ENCODE peak calls at places on chromosomes 13 and 19, in five cellular contexts. G is stimulated activated CD4-positive, alpha-beta T cell treated with anti-CD3 and anti-CD28 coated beads, Interleukin-4, amount 100 ng/mL, for 48 hours; M is iPS-NIHi11; C is Caco-2; P is AG20443. B is an unnamed sample.
A peak's percentile ranks its signal among the peaks of the same experiment; 100 is the strongest.

GRCh38 chr13:47598340-47598911 is 402.6 kb downstream of the SUCLA2 start:
- DNase-seq in G (no peak), M (no peak), C (no peak), P (peak; percentile 17), B (peak; percentile 19)

GRCh38 chr19:48819366-48819816 is 8.6 kb upstream of the BCAT2 start:
- DNase-seq in G (no peak), M (peak; percentile 31), C (no peak), P (peak; percentile 89), B (no peak)

GRCh38 chr19:38649305-38650179 is 2.1 kb downstream of the ACTN4 start:
- DNase-seq in G (no peak), M (no peak), C (no peak), P (no peak), B (no peak)

GRCh38 chr13:36919833-36920611 is at the start of gene SMAD9:
- DNase-seq in G (no peak), M (peak; percentile 78), C (peak; percentile 57), P (peak; percentile 89), B (peak; percentile 85)

GRCh38 chr13:34943675-34944634 is 1.9 kb downstream of the NBEA start:
- DNase-seq in G (no peak), M (no peak), C (no peak), P (no peak), B (no peak)

GRCh38 chr13:39282400-39282972 is 244.2 kb downstream of the NHLRC3 start:
- DNase-seq in G (no peak), M (no peak), C (no peak), P (no peak), B (no peak)

GRCh38 chr19:18093439-18094161 is 4.0 kb upstream of the MAST3 start:
- DNase-seq in G (no peak), M (peak; percentile 45), C (peak; percentile 41), P (peak; percentile 45), B (peak; percentile 54)

GRCh38 chr13:76921516-76921915 is 26.8 kb upstream of the ACOD1 start:
- DNase-seq in G (no peak), M (no peak), C (no peak), P (no peak), B (no peak)

GRCh38 chr13:45194081-45194939 is 6.5 kb downstream of the KCTD4 start:
- DNase-seq in G (no peak), M (no peak), C (peak; percentile 43), P (peak; percentile 54), B (peak; percentile 58)

GRCh38 chr19:29806098-29806866 is 5.5 kb upstream of the CCNE1 start:
- DNase-seq in G (no peak), M (peak; percentile 67), C (peak; percentile 24), P (no peak), B (peak; percentile 26)

GRCh38 chr19:49287141-49287540 is 37.9 kb downstream of the SLC6A16 start:
- DNase-seq in G (no peak), M (no peak), C (no peak), P (no peak), B (no peak)

GRCh38 chr19:39306075-39306474 is 9.9 kb downstream of the IFNL1 start:
- DNase-seq in G (no peak), M (no peak), C (no peak), P (no peak), B (no peak)

GRCh38 chr13:40814803-40815202 is 25.4 kb downstream of the SLC25A15 start:
- DNase-seq in G (no peak), M (no peak), C (no peak), P (no peak), B (no peak)

GRCh38 chr19:15379996-15380647 is 535 bp upstream of the AKAP8 start:
- DNase-seq in G (peak; percentile 37), M (peak; percentile 73), C (peak; percentile 85), P (no peak), B (no peak)

GRCh38 chr13:29457299-29457698 is 138.2 kb downstream of the SLC7A1 start:
- DNase-seq in G (no peak), M (no peak), C (no peak), P (peak; percentile 76), B (peak; percentile 50)

GRCh38 chr19:8158411-8159074 is 9.2 kb upstream of the FBN3 start:
- DNase-seq in G (peak; percentile 32), M (peak; percentile 74), C (peak; percentile 79), P (peak; percentile 71), B (peak; percentile 78)

GRCh38 chr19:50640368-50640767 is 687 bp upstream of the SYT3 start:
- DNase-seq in G (no peak), M (no peak), C (no peak), P (no peak), B (no peak)

GRCh38 chr13:40438022-40438692 is 228.3 kb downstream of the FOXO1 start:
- DNase-seq in G (no peak), M (no peak), C (no peak), P (peak; percentile 36), B (no peak)

GRCh38 chr13:103878891-103879605 is 812.8 kb upstream of the SLC10A2 start:
- DNase-seq in G (no peak), M (no peak), C (no peak), P (no peak), B (no peak)

GRCh38 chr13:40331802-40332201 is 334.6 kb downstream of the FOXO1 start:
- DNase-seq in G (no peak), M (no peak), C (no peak), P (no peak), B (no peak)

GRCh38 chr19:10259162-10259905 is 7.3 kb downstream of the MRPL4 start:
- DNase-seq in G (peak; percentile 96), M (peak; percentile 83), C (peak; percentile 92), P (peak; percentile 68), B (peak; percentile 94)

GRCh38 chr19:1250374-1251232 is 2.2 kb downstream of the MIDN start:
- DNase-seq in G (no peak), M (peak; percentile 84), C (peak; percentile 86), P (no peak), B (peak; percentile 86)

GRCh38 chr13:46184277-46184699 is 2.3 kb upstream of the LCP1 start:
- DNase-seq in G (peak; percentile 73), M (peak; percentile 65), C (peak; percentile 47), P (no peak), B (peak; percentile 80)

GRCh38 chr13:96996886-96997285 is 2.6 kb upstream of the OXGR1 start:
- DNase-seq in G (no peak), M (no peak), C (no peak), P (no peak), B (no peak)

GRCh38 chr19:38068851-38069250 is 155.2 kb downstream of the DPF1 start:
- DNase-seq in G (no peak), M (no peak), C (no peak), P (no peak), B (no peak)

B was measured in A673.